ENCODE peak calls at places on chromosomes 3 and 15, in five cellular contexts. J is coronary artery; M is CD8-positive, alpha-beta memory T cell; F is breast epithelium; N is IMR-90. L is an unnamed sample.
A peak's percentile ranks its signal among the peaks of the same experiment; 100 is the strongest.

GRCh38 chr3:161069441-161070251 is 35.5 kb downstream of the B3GALNT1 start:
- DNase-seq in J (no peak), M (no peak), F (no peak), N (peak; percentile 46), L (peak; percentile 77)

GRCh38 chr3:9615003-9615628 is 34.2 kb upstream of the MTMR14 start:
- DNase-seq in J (no peak), M (no peak), F (no peak), N (no peak), L (no peak)

GRCh38 chr3:134407247-134407640 is 33.0 kb upstream of the AMOTL2 start:
- DNase-seq in J (no peak), M (no peak), F (no peak), N (peak; percentile 32), L (no peak)

GRCh38 chr3:20682573-20682972 is 496.6 kb upstream of the SGO1 start:
- DNase-seq in J (no peak), M (no peak), F (no peak), N (no peak), L (no peak)

GRCh38 chr15:101201411-101202174 is 50.3 kb downstream of the CHSY1 start:
- DNase-seq in J (peak; percentile 97), M (no peak), F (peak; percentile 65), N (peak; percentile 99), L (peak; percentile 97)

GRCh38 chr3:103459815-103460214 is 1025.0 kb downstream of the ZPLD1 start:
- DNase-seq in J (no peak), M (no peak), F (no peak), N (no peak), L (no peak)

GRCh38 chr3:151124476-151124875 is 39.0 kb downstream of the MED12L start:
- DNase-seq in J (no peak), M (no peak), F (no peak), N (no peak), L (no peak)

GRCh38 chr15:89937365-89938355 is 24.9 kb upstream of the ARPIN start:
- DNase-seq in J (no peak), M (no peak), F (no peak), N (no peak), L (no peak)

GRCh38 chr3:141828487-141829284 is 47.8 kb upstream of the ATP1B3 start:
- DNase-seq in J (no peak), M (no peak), F (peak; percentile 68), N (peak; percentile 3), L (no peak)

GRCh38 chr3:23537006-23537620 is 268.6 kb upstream of the UBE2E1 start:
- DNase-seq in J (no peak), M (no peak), F (no peak), N (no peak), L (no peak)

DNA sequence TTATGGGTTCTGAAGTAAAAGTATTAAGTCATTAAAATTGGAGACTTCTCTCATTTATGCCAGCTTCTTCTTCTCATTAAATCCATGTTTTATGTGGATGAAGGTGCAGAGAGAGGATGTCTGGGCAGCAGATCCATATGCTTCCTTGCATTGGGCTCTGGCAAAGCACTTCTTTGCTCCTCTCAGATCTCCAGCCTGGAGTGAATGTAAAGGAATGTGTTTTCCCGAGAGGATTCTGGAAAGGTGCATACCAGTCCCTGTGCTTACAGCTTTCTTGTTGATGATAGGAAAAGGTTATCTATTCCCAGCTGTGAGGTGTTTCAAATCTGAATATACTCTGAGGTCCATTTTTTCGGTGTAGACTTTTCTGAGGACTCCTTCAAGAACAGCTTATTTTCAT is 79.9 kb upstream of the PEX5L start:
- DNase-seq in J (no peak), M (no peak), F (no peak), N (no peak), L (no peak)
- H3K4me3 ChIP-seq in J (no peak overlapping the region), M (no peak overlapping the region), F (no peak overlapping the region), N (no peak overlapping the region), L (no peak overlapping the region)

GRCh38 chr3:50089603-50089945 is 855 bp downstream of the RBM5 start:
- DNase-seq in J (no peak), M (no peak), F (no peak), N (peak; percentile 21), L (no peak)

GRCh38 chr3:50095352-50095998 is 6.8 kb downstream of the RBM5 start:
- DNase-seq in J (no peak), M (no peak), F (no peak), N (peak; percentile 46), L (no peak)

GRCh38 chr3:50088725-50089602 is at the start of gene RBM5:
- DNase-seq in J (peak; percentile 95), M (peak; percentile 94), F (peak; percentile 93), N (peak; percentile 91), L (peak; percentile 78)

DNA sequence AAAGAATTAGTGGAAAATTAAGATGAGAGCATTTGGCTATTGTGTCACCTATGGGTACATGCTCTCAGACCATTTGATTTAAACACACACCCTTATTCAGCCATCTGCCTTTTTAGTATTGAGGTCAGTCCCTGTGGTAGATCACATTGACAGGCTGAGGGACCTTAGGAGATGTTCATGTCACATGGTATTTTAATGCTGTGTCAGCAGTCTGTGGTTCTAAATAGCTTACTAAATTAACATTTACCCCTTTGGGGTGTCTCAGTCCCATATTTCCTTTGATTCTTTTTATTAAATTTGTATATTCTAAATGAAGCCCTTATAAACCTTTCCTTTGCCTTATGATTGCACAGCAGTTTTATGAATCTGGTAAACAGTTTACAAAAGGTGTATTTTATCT is 2.3 kb downstream of the RBM5 start:
- DNase-seq in J (no peak), M (no peak), F (no peak), N (no peak), L (no peak)
- H3K4me3 ChIP-seq in J (peak overlapping the region; percentile 87), M (peak overlapping the region; percentile 100), F (peak overlapping the region; percentile 83), N (no peak overlapping the region), L (no peak overlapping the region)

GRCh38 chr3:190072856-190073255 is 47.8 kb downstream of the P3H2 start:
- DNase-seq in J (no peak), M (no peak), F (no peak), N (no peak), L (no peak)
- H3K4me3 ChIP-seq in J (no peak overlapping the region), M (no peak overlapping the region), F (no peak overlapping the region), N (no peak overlapping the region), L (no peak overlapping the region)

DNA sequence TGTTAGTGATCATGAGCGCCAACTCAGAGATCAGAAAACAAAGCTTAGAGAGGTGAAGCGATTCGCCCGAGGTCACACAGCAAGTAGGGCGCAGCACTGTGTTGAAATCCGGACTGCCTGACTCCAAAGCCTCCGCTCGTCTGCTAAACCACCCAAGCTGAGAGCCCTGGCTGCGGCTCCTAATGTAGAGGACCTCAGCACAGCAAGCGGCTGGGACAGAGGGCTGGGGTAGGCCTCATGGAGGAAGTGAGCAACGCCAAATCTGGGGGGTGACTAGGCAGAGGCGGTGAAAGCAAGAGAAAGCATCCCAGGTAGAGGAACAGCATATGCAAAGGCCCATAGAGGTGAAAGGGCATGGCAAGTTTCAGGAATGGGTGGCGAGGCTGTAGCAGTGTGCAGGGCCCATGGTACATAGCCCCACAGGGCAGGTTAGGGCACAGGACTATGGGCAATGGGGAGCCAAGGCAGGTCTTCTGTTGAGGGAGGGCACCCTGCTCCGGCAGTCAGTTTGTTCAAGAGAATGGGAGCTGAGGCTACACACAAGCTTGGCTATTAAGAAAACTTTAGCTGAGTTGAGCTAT is 795 bp upstream of the CFAP92 start:
- DNase-seq in J (no peak), M (no peak), F (no peak), N (no peak), L (no peak)
- H3K4me3 ChIP-seq in J (peak overlapping the region; percentile 71), M (peak overlapping the region; percentile 53), F (no peak overlapping the region), N (no peak overlapping the region), L (no peak overlapping the region)